ENCODE peak calls at places on chromosomes 2 and 18, in four cellular contexts. S, X, F and K are unnamed samples.
A peak's percentile ranks its signal among the peaks of the same experiment; 100 is the strongest.

GRCh38 chr2:197092431-197092830 is 165.9 kb upstream of the PGAP1 start:
- DNase-seq in F (no peak), S (peak; percentile 45), X (no peak), K (no peak)

GRCh38 chr2:119421304-119421703 is 10.3 kb upstream of the TMEM37 start:
- DNase-seq in F (no peak), X (no peak), S (no peak), K (no peak)

GRCh38 chr2:6017887-6018286 is 325.7 kb downstream of the SOX11 start:
- DNase-seq in X (no peak), S (no peak), F (no peak), K (no peak)

GRCh38 chr18:7577706-7578105 is 10.6 kb downstream of the PTPRM start:
- DNase-seq in X (no peak), F (no peak), S (no peak), K (peak; percentile 44)

GRCh38 chr18:10081477-10081876 is 167.7 kb downstream of the VAPA start:
- DNase-seq in S (peak; percentile 42), X (no peak), F (no peak), K (no peak)

GRCh38 chr2:239874636-239875356 is 150.3 kb downstream of the NDUFA10 start:
- DNase-seq in X (no peak), F (no peak), S (no peak), K (no peak)

GRCh38 chr2:188701836-188702235 is 272.3 kb upstream of the COL3A1 start:
- DNase-seq in X (no peak), S (no peak), F (no peak), K (peak; percentile 39)

GRCh38 chr18:36296591-36297418 is 708 bp upstream of the FHOD3 start:
- DNase-seq in F (no peak), S (peak; percentile 82), X (no peak), K (peak; percentile 66)

GRCh38 chr2:232573821-232574435 is 23.4 kb downstream of the EIF4E2 start:
- DNase-seq in X (no peak), S (no peak), F (no peak), K (no peak)

GRCh38 chr2:20122864-20123263 is 71.4 kb upstream of the LAPTM4A start:
- DNase-seq in S (no peak), F (no peak), X (no peak), K (no peak)

GRCh38 chr2:67487993-67488392 is 90.9 kb downstream of the ETAA1 start:
- DNase-seq in X (no peak), S (no peak), F (no peak), K (no peak)

GRCh38 chr18:76757343-76757742 is 65.0 kb upstream of the ZNF236 start:
- DNase-seq in F (no peak), S (peak; percentile 42), X (no peak), K (no peak)

GRCh38 chr2:128440087-128440665 is 121.5 kb upstream of the HS6ST1 start:
- DNase-seq in F (no peak), S (no peak), X (no peak), K (no peak)

GRCh38 chr2:238114331-238114841 is 14.2 kb downstream of the ESPNL start:
- DNase-seq in X (no peak), F (no peak), S (no peak), K (no peak)

GRCh38 chr2:51997571-51997970 is 965.6 kb upstream of the NRXN1 start:
- DNase-seq in F (peak; percentile 1), S (no peak), X (no peak), K (peak; percentile 39)

GRCh38 chr2:232522014-232522854 is 2.0 kb downstream of the PRSS56 start:
- DNase-seq in S (peak; percentile 71), F (peak; percentile 50), X (peak; percentile 82), K (no peak)

GRCh38 chr2:158266106-158266505 is 164.4 kb downstream of the UPP2 start:
- DNase-seq in F (no peak), S (no peak), X (no peak), K (peak; percentile 87)

GRCh38 chr18:32870611-32871010 is 97.8 kb upstream of the KLHL14 start:
- DNase-seq in X (no peak), F (no peak), S (no peak), K (no peak)

GRCh38 chr18:32868424-32868823 is 95.6 kb upstream of the KLHL14 start:
- DNase-seq in S (no peak), F (peak; percentile 37), X (no peak), K (no peak)

DNA sequence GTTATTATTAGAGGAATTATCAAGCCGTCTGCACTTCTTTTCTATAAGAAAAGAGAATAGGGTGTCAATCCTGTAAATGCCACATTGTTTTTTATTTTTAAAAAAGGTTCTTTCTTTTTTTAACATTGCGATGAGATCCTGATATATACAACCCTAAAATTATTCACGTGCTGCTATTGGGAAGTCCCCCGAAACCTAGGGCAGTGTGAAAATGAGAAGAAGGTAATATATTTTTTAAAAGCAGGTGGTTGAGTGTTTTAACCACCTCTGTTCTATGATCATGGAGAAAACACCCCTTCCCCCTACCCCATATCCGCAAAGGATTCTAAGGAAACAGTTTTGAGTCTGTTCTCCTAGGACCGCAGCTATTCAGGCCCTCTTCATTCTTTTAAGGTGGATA is 94.5 kb upstream of the KLHL14 start:
- DNase-seq in F (no peak), X (no peak), S (no peak), K (no peak)
- H3K4me3 ChIP-seq in F (no peak overlapping the region), X (no peak overlapping the region), S (no peak overlapping the region), K (no peak overlapping the region)

GRCh38 chr2:235021752-235022151 is 69.9 kb downstream of the SH3BP4 start:
- DNase-seq in F (no peak), S (no peak), X (no peak), K (no peak)

GRCh38 chr2:235026137-235026536 is 74.3 kb downstream of the SH3BP4 start:
- DNase-seq in S (peak; percentile 38), X (no peak), F (no peak), K (no peak)

GRCh38 chr2:235024951-235025773 is 73.3 kb downstream of the SH3BP4 start:
- DNase-seq in F (no peak), S (no peak), X (no peak), K (no peak)

GRCh38 chr2:235026649-235027557 is 75.1 kb downstream of the SH3BP4 start:
- DNase-seq in X (no peak), S (no peak), F (no peak), K (no peak)

GRCh38 chr2:235024191-235024611 is 72.4 kb downstream of the SH3BP4 start:
- DNase-seq in S (no peak), X (no peak), F (no peak), K (peak; percentile 49)
- H3K4me1 ChIP-seq in S (peaks cover 29% of the 10 kb centered on the region), X (no peaks in the 10 kb centered on the region), F (no peaks in the 10 kb centered on the region), K (peaks cover 22% of the 10 kb centered on the region)

GRCh38 chr2:8116661-8117060 is 565.2 kb upstream of the ID2 start:
- DNase-seq in F (peak; percentile 83), X (no peak), S (no peak), K (no peak)
- H3K4me3 ChIP-seq in F (no peak overlapping the region), X (no peak overlapping the region), S (no peak overlapping the region), K (no peak overlapping the region)

GRCh38 chr2:72757177-72757775 is 68.6 kb downstream of the EXOC6B start:
- DNase-seq in X (no peak), F (no peak), S (peak; percentile 81), K (peak; percentile 59)

GRCh38 chr2:72754628-72755320 is 71.1 kb downstream of the EXOC6B start:
- DNase-seq in S (no peak), X (no peak), F (no peak), K (no peak)

GRCh38 chr2:72759755-72760154 is 66.1 kb downstream of the EXOC6B start:
- DNase-seq in X (no peak), F (no peak), S (no peak), K (no peak)

GRCh38 chr2:72750977-72751639 is 74.7 kb downstream of the EXOC6B start:
- DNase-seq in X (no peak), F (no peak), S (no peak), K (no peak)

GRCh38 chr2:72755647-72756423 is 70.0 kb downstream of the EXOC6B start:
- DNase-seq in F (no peak), S (peak; percentile 30), X (no peak), K (peak; percentile 30)
- H3K4me1 ChIP-seq in F (no peaks in the 10 kb centered on the region), S (peaks cover 29% of the 10 kb centered on the region), X (no peaks in the 10 kb centered on the region), K (peaks cover 18% of the 10 kb centered on the region)

GRCh38 chr18:8707946-8708345 is 2.6 kb downstream of the MTCL1 start:
- DNase-seq in S (no peak), F (no peak), X (no peak), K (no peak)

GRCh38 chr18:8705941-8706544 is 687 bp downstream of the MTCL1 start:
- DNase-seq in F (peak; percentile 61), X (peak; percentile 42), S (peak; percentile 53), K (no peak)

GRCh38 chr18:8706545-8706980 is 1.2 kb downstream of the MTCL1 start:
- DNase-seq in X (peak; percentile 22), S (no peak), F (peak; percentile 63), K (no peak)

GRCh38 chr18:8708670-8709069 is 3.3 kb downstream of the MTCL1 start:
- DNase-seq in S (no peak), F (peak; percentile 36), X (no peak), K (no peak)

DNA sequence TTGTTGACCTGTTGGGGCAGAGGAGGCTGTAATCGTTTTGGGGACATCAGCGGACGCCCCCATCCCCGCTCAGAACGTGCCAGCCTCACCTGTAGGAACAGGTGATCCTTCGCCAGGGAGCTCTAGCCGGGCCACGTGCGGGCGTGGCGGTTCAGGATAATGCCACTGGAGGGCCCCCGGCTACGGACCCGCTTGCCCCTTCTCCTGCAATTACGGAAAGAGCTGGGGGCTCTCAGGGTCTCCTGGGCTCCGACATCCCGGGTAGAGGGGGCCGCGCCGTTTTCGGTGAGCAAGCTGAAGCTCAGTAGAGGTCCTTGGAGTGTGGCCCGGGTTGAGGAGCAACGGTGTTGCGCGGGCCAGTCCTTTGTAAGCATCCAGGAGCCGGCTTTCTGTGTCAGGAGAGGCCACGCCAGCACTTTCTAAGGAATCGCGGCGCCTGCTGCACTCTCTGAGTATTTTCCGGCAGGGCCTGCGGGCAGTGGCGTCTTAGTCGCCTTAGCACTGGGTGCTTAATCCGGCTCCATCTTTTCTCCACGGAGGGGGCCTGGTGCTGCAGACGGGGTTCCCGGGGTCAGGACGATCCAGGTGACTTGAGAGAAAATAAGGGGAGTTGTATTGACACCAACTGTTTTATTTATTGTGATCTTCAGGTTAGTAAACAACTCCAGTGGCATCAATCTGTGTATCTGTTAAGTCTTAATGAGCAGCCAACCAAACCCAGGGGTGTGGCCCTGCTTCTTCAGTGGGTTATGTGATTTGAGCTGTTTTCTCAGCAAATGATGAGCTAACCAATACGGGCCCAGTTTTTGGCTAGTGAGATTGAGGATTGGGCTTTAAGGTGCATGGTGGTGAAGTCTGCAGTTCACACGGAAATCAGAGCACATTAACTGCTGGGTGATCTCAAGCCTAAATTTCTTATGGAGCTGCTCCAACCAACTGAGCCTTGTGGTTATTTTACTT is 1.9 kb downstream of the MTCL1 start:
- DNase-seq in S (peak; percentile 78), X (no peak), F (peak; percentile 89), K (no peak)
- H3K4me3 ChIP-seq in S (peak overlapping the region; percentile 73), X (peak overlapping the region; percentile 18), F (peak overlapping the region; percentile 91), K (no peak overlapping the region)

DNA sequence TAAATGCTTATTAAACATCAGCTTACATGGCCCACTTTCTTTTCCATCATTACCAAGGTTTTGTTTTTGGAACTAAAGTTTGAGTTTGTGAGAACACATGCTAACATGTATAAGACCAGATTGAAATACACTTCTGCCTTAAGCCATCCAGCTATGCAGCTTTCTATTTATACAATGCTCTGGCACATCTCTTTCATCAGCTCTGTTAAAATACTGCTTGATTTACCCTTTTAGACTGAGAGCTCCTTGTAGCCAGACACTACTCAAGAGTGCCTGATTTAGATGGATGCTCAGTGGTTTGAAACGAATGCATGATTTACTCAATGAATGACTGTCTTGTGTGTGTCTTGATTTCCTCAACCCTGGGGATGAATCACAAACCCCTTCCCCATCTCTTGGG is 392.5 kb downstream of the THSD7B start:
- DNase-seq in X (no peak), S (no peak), F (no peak), K (no peak)
- H3K4me1 ChIP-seq in X (no peaks in the 10 kb centered on the region), S (no peaks in the 10 kb centered on the region), F (no peaks in the 10 kb centered on the region), K (no peaks in the 10 kb centered on the region)